ENCODE peak calls at places on chromosome 5, in five cellular contexts. One of them, this sample, is unnamed.

GRCh38 chr5:81235287-81236072 is 2.4 kb downstream of the CKMT2 start:
- DNase-seq in uterus: peak; percentile 47
- DNase-seq in fibroblast of lung: no peak
- DNase-seq in pancreas: peak; percentile 25
- DNase-seq in adrenal gland: peak; percentile 66
- DNase-seq in this sample: peak; percentile 29

GRCh38 chr5:56310711-56311204 is 77.6 kb upstream of the ANKRD55 start:
- DNase-seq in adrenal gland: peak; percentile 21
- DNase-seq in fibroblast of lung: peak; percentile 64
- DNase-seq in pancreas: no peak
- DNase-seq in uterus: peak; percentile 38
- DNase-seq in this sample: no peak

GRCh38 chr5:78889759-78890158 is 95.4 kb downstream of the ARSB start:
- DNase-seq in pancreas: no peak
- DNase-seq in adrenal gland: no peak
- DNase-seq in uterus: no peak
- DNase-seq in fibroblast of lung: peak; percentile 73
- DNase-seq in this sample: no peak

GRCh38 chr5:21678526-21678925 is 1174.6 kb downstream of the CDH12 start:
- DNase-seq in adrenal gland: no peak
- DNase-seq in uterus: no peak
- DNase-seq in pancreas: no peak
- DNase-seq in fibroblast of lung: no peak
- DNase-seq in this sample: no peak

GRCh38 chr5:130099001-130099400 is 194.7 kb downstream of the CHSY3 start:
- DNase-seq in adrenal gland: no peak
- DNase-seq in uterus: no peak
- DNase-seq in fibroblast of lung: no peak
- DNase-seq in pancreas: no peak
- DNase-seq in this sample: no peak

GRCh38 chr5:83031391-83031790 is 45.8 kb downstream of the TMEM167A start:
- DNase-seq in fibroblast of lung: peak; percentile 45
- DNase-seq in uterus: no peak
- DNase-seq in pancreas: no peak
- DNase-seq in adrenal gland: no peak
- DNase-seq in this sample: no peak

GRCh38 chr5:178426326-178427130 is 163.7 kb downstream of the COL23A1 start:
- DNase-seq in adrenal gland: no peak
- DNase-seq in pancreas: no peak
- DNase-seq in uterus: no peak
- DNase-seq in fibroblast of lung: no peak
- DNase-seq in this sample: no peak

GRCh38 chr5:78320461-78320860 is 26.0 kb upstream of the AP3B1 start:
- DNase-seq in adrenal gland: no peak
- DNase-seq in fibroblast of lung: peak; percentile 42
- DNase-seq in pancreas: no peak
- DNase-seq in uterus: no peak
- DNase-seq in this sample: no peak

GRCh38 chr5:178223828-178224335 is 8.7 kb downstream of the PHYKPL start:
- DNase-seq in adrenal gland: no peak
- DNase-seq in pancreas: no peak
- DNase-seq in fibroblast of lung: no peak
- DNase-seq in uterus: no peak
- DNase-seq in this sample: no peak

GRCh38 chr5:119397518-119398380 is 41.9 kb downstream of the TNFAIP8 start:
- DNase-seq in pancreas: no peak
- DNase-seq in fibroblast of lung: peak; percentile 77
- DNase-seq in adrenal gland: no peak
- DNase-seq in uterus: no peak
- DNase-seq in this sample: no peak

GRCh38 chr5:20102291-20102690 is 114.3 kb upstream of the CDH18 start:
- DNase-seq in adrenal gland: no peak
- DNase-seq in fibroblast of lung: no peak
- DNase-seq in pancreas: no peak
- DNase-seq in uterus: no peak
- DNase-seq in this sample: no peak

GRCh38 chr5:39519566-39520231 is 94.9 kb upstream of the DAB2 start:
- DNase-seq in uterus: no peak
- DNase-seq in adrenal gland: no peak
- DNase-seq in fibroblast of lung: peak; percentile 81
- DNase-seq in pancreas: no peak
- DNase-seq in this sample: no peak

GRCh38 chr5:128534729-128535128 is 3.3 kb downstream of the FBN2 start:
- DNase-seq in uterus: no peak
- DNase-seq in adrenal gland: peak; percentile 71
- DNase-seq in pancreas: no peak
- DNase-seq in fibroblast of lung: peak; percentile 70
- DNase-seq in this sample: no peak

GRCh38 chr5:138545919-138546562 is 3.0 kb upstream of the ETF1 start:
- DNase-seq in uterus: no peak
- DNase-seq in fibroblast of lung: peak; percentile 36
- DNase-seq in adrenal gland: no peak
- DNase-seq in pancreas: no peak
- DNase-seq in this sample: no peak

GRCh38 chr5:68288756-68289134 is 73.2 kb downstream of the PIK3R1 start:
- DNase-seq in adrenal gland: peak; percentile 27
- DNase-seq in uterus: no peak
- DNase-seq in fibroblast of lung: no peak
- DNase-seq in pancreas: peak; percentile 22
- DNase-seq in this sample: peak; percentile 14

GRCh38 chr5:65394078-65394477 is 87.6 kb downstream of the ADAMTS6 start:
- DNase-seq in fibroblast of lung: peak; percentile 87
- DNase-seq in pancreas: no peak
- DNase-seq in uterus: peak; percentile 39
- DNase-seq in adrenal gland: peak; percentile 11
- DNase-seq in this sample: peak; percentile 6

GRCh38 chr5:79285833-79286232 is 49.9 kb downstream of the JMY start:
- DNase-seq in pancreas: no peak
- DNase-seq in uterus: no peak
- DNase-seq in adrenal gland: no peak
- DNase-seq in fibroblast of lung: no peak
- DNase-seq in this sample: no peak

GRCh38 chr5:74192606-74193299 is 447.8 kb downstream of the ENC1 start:
- DNase-seq in adrenal gland: no peak
- DNase-seq in pancreas: no peak
- DNase-seq in uterus: no peak
- DNase-seq in fibroblast of lung: peak; percentile 56
- DNase-seq in this sample: peak; percentile 42

GRCh38 chr5:87141544-87141943 is 126.1 kb upstream of the RASA1 start:
- DNase-seq in pancreas: no peak
- DNase-seq in uterus: no peak
- DNase-seq in adrenal gland: no peak
- DNase-seq in fibroblast of lung: peak; percentile 30
- DNase-seq in this sample: no peak

DNA sequence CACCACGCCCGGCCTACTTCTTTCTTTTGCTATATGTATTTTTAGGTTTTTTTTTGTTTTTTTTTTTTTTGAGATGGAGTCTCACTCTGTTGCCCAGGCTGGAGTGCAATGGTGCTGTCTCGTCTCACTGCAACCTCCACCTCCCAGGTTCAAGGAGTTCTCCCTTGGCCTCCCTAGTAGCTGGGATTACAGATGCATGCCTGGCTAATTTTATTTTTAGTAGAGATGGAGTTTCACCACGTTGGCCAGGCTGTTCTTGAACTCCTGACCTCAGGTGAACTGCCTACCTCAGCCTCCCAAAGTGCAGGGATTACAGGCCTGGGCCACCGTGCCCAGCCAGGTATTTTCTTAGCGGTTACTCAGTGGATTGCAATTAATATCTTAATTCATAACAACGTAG is 23.9 kb upstream of the C5orf24 start:
- DNase-seq in pancreas: no peak
- DNase-seq in adrenal gland: no peak
- DNase-seq in uterus: no peak
- DNase-seq in fibroblast of lung: no peak
- DNase-seq in this sample: no peak
- TF ChIP-seq CTCF in pancreas: no peak
- TF ChIP-seq CTCF in adrenal gland: no peak
- TF ChIP-seq CTCF in uterus: no peak
- TF ChIP-seq CTCF in fibroblast of lung: no peak
- TF ChIP-seq CTCF in this sample: no peak

GRCh38 chr5:139660105-139660915 is 12.2 kb downstream of the CXXC5 start:
- DNase-seq in fibroblast of lung: no peak
- DNase-seq in uterus: no peak
- DNase-seq in adrenal gland: peak; percentile 90
- DNase-seq in pancreas: peak; percentile 92
- DNase-seq in this sample: peak; percentile 78

GRCh38 chr5:139657363-139658321 is 9.5 kb downstream of the CXXC5 start:
- DNase-seq in uterus: no peak
- DNase-seq in pancreas: no peak
- DNase-seq in adrenal gland: no peak
- DNase-seq in fibroblast of lung: peak; percentile 88
- DNase-seq in this sample: no peak

GRCh38 chr5:139659673-139660072 is 11.5 kb downstream of the CXXC5 start:
- DNase-seq in fibroblast of lung: peak; percentile 64
- DNase-seq in pancreas: no peak
- DNase-seq in adrenal gland: no peak
- DNase-seq in uterus: no peak
- DNase-seq in this sample: no peak

GRCh38 chr5:139658501-139658927 is 10.4 kb downstream of the CXXC5 start:
- DNase-seq in fibroblast of lung: peak; percentile 75
- DNase-seq in adrenal gland: no peak
- DNase-seq in pancreas: peak; percentile 64
- DNase-seq in uterus: no peak
- DNase-seq in this sample: no peak

DNA sequence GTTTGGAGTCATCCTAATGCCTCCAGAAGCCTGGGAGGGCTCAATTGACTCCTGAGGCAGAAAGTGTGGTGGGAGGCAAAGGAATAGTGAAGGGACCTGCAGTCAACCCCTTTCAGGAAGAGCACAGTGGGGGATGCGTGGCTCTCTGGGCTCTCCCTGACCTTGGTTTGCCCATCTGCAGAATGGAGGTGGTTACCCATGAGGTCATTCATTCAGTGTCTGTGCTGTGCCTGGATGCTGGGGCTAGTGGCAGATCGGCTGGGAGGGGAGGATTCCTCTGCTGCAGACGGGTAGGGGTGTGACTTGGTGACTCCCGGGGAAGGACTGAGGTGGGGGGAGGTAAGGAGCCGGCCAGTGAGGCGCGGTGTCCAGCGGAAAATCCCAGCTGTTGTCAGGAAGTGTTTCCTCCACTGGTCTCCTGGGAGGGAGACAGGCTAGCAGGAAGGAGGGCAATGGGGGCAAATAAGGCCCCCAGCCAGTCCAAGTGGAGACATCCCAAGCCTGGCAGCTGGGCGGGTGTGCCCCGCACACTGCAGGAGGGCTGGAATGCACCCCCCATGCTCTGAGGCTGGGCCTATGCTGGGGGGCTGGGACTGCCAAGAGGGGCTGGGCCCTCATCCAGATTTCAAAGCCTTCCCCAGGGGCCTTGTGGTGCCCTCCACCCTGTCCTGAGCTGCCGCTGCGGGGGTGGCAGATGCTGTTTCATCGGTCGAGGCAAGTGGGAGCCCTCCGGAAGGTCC is 10.9 kb downstream of the CXXC5 start:
- DNase-seq in fibroblast of lung: peak; percentile 84
- DNase-seq in uterus: no peak
- DNase-seq in adrenal gland: peak; percentile 72
- DNase-seq in pancreas: no peak
- DNase-seq in this sample: peak; percentile 84
- H3K4me3 ChIP-seq in fibroblast of lung: peak overlapping the region; percentile 42
- H3K4me3 ChIP-seq in uterus: no peak overlapping the region
- H3K4me3 ChIP-seq in adrenal gland: no peak overlapping the region
- H3K4me3 ChIP-seq in pancreas: no peak overlapping the region
- H3K4me3 ChIP-seq in this sample: peak overlapping the region; percentile 37

GRCh38 chr5:111235635-111236034 is 11.5 kb downstream of the CAMK4 start:
- DNase-seq in adrenal gland: no peak
- DNase-seq in pancreas: no peak
- DNase-seq in fibroblast of lung: no peak
- DNase-seq in uterus: no peak
- DNase-seq in this sample: no peak

GRCh38 chr5:111236995-111237394 is 12.8 kb downstream of the CAMK4 start:
- DNase-seq in pancreas: no peak
- DNase-seq in uterus: no peak
- DNase-seq in adrenal gland: no peak
- DNase-seq in fibroblast of lung: no peak
- DNase-seq in this sample: no peak

GRCh38 chr5:111232311-111233049 is 8.3 kb downstream of the CAMK4 start:
- DNase-seq in uterus: no peak
- DNase-seq in pancreas: no peak
- DNase-seq in fibroblast of lung: no peak
- DNase-seq in adrenal gland: no peak
- DNase-seq in this sample: no peak

GRCh38 chr5:111233050-111233370 is 8.8 kb downstream of the CAMK4 start:
- DNase-seq in uterus: no peak
- DNase-seq in adrenal gland: no peak
- DNase-seq in fibroblast of lung: no peak
- DNase-seq in pancreas: no peak
- DNase-seq in this sample: no peak

DNA sequence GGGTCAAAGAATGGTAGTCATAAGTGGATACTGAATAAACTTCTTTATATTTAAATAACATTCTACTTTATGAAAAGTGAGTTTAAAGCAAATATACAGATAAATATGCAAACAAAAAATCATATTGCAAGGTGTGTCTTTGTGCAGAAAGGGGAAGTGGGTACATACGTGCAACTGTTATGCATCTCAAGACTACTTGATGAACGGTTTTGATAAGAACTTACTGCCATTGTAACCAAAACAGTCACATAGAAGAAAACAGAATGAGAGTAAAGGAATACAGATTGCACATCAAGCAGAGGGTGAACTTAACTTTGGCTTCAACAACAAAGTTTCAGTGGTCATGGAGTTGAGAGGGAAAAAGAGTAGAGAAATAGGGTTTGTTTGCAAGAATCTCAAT is 9.9 kb downstream of the CAMK4 start:
- DNase-seq in uterus: no peak
- DNase-seq in fibroblast of lung: no peak
- DNase-seq in adrenal gland: no peak
- DNase-seq in pancreas: no peak
- DNase-seq in this sample: no peak
- H3K4me1 ChIP-seq in uterus: no peaks in the 10 kb centered on the region
- H3K4me1 ChIP-seq in fibroblast of lung: no peaks in the 10 kb centered on the region
- H3K4me1 ChIP-seq in adrenal gland: no peaks in the 10 kb centered on the region
- H3K4me1 ChIP-seq in pancreas: no peaks in the 10 kb centered on the region
- H3K4me1 ChIP-seq in this sample: no peaks in the 10 kb centered on the region

DNA sequence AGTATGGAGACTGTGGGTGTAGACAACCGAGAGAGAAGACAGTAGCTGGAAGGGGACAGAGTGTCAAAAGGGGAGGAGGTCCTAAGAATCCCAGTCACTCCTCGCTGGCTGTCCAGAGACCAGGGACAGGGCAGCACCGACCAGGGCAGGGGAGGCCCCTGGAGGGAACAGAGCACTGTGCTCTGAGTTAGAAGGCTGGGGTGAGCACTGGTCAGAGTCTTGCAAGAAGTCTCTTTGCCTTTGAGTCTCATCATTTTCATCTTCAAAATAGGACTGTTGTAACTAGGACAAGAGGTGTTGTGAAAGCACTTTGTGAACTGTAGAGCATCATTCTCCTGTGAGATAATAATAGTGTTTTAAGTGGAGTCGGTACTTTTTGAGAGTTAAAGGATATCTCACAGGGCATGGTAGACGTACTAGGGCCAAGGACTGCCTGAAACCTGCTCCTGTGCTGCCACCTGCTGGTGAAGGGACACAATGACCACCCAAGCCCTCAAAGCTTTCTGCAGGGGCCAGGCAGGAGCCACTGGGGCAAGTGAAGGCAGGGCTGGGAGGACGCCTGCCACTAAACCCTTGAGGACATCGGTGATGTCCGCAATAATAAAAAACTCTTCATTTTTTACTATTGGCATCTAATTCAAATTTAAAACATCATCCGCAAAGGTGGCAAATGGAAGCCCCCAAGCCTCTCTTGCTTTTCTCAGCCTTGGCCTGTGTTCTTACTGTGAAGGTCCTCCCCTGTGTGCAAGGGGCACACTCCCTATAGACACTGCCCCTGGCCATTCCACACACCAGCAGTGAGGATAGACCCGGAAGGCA is 28.2 kb downstream of the SLC6A7 start:
- DNase-seq in pancreas: peak; percentile 85
- DNase-seq in adrenal gland: peak; percentile 78
- DNase-seq in uterus: peak; percentile 88
- DNase-seq in fibroblast of lung: peak; percentile 64
- DNase-seq in this sample: peak; percentile 87
- TF ChIP-seq CTCF in pancreas: peak; percentile 90
- TF ChIP-seq CTCF in adrenal gland: peak; percentile 95
- TF ChIP-seq CTCF in uterus: peak; percentile 97
- TF ChIP-seq CTCF in fibroblast of lung: peak; percentile 76
- TF ChIP-seq CTCF in this sample: peak; percentile 92